ENCODE peak calls at places on chromosomes 11 and 22, in six cellular contexts. T is GM12878, S is HCT116, L is HepG2, F is K562, X is SK-N-SH. Z is an unnamed sample.
A peak's percentile ranks its signal among the peaks of the same experiment; 100 is the strongest.

GRCh38 chr22:37777122-37777687 is 30.5 kb upstream of the GCAT start:
- DNase-seq in T (peak; percentile 74), S (peak; percentile 84), L (peak; percentile 21), F (no peak), X (no peak), Z (no peak)

GRCh38 chr11:69401715-69402114 is 79.7 kb upstream of the LINC01488 start:
- DNase-seq in T (no peak), S (no peak), L (no peak), F (no peak), X (no peak), Z (no peak)

GRCh38 chr11:35980646-35981402 is 37.0 kb downstream of the LDLRAD3 start:
- DNase-seq in T (no peak), S (no peak), L (no peak), F (no peak), X (no peak), Z (no peak)

GRCh38 chr11:111105566-111105965 is 140.0 kb upstream of the POU2AF2 start:
- DNase-seq in T (no peak), S (no peak), L (no peak), F (no peak), X (no peak), Z (no peak)

GRCh38 chr22:32378703-32379272 is 21.1 kb downstream of the RFPL3 start:
- DNase-seq in T (no peak), S (peak; percentile 54), L (peak; percentile 51), F (peak; percentile 72), X (peak; percentile 80), Z (no peak)

GRCh38 chr11:133900176-133901105 is 55.1 kb upstream of the SPATA19 start:
- DNase-seq in T (no peak), S (no peak), L (no peak), F (no peak), X (no peak), Z (no peak)

GRCh38 chr11:75347781-75348613 is 3.5 kb downstream of the ARRB1 start:
- DNase-seq in T (no peak), S (no peak), L (peak; percentile 64), F (peak; percentile 26), X (peak; percentile 31), Z (no peak)

GRCh38 chr22:44994399-44995281 is 15.2 kb downstream of the PHF21B start:
- DNase-seq in T (no peak), S (no peak), L (no peak), F (no peak), X (peak; percentile 76), Z (no peak)

GRCh38 chr11:116580828-116581227 is 192.0 kb downstream of the BUD13 start:
- DNase-seq in T (no peak), S (no peak), L (no peak), F (no peak), X (no peak), Z (no peak)

GRCh38 chr22:41603873-41604332 is 14.3 kb upstream of the PMM1 start:
- DNase-seq in T (peak; percentile 91), S (no peak), L (no peak), F (peak; percentile 56), X (no peak), Z (no peak)

GRCh38 chr11:128964463-128964930 is 21.8 kb upstream of the TP53AIP1 start:
- DNase-seq in T (no peak), S (no peak), L (no peak), F (no peak), X (no peak), Z (no peak)

DNA sequence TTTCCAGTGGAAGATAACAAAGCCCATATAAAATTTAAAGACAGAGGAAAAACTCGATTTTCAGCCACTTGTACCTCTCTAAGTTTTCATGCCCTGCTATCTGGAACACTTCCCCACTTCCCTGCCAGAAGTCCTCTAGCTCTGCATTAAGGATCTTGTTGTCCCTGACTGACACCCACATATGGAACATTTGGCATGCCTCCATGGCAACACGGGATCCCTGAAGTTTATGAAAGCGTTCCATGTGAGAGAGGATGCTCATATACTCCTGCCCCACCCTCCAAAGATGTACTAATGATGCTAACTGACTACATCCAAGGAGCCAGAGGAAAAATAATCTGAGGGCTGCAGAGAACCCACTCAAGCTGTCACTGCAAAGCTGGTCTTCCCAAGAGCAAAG is 8.8 kb upstream of the C11orf91 start:
- DNase-seq in T (no peak), S (no peak), L (no peak), F (no peak), X (no peak), Z (no peak)
- TF ChIP-seq REST in T (no peak), S (no peak), L (no peak), F (no peak), X (no peak), Z (no peak)

GRCh38 chr22:26762503-26763170 is 105.2 kb downstream of the MIAT start:
- DNase-seq in T (no peak), S (no peak), L (no peak), F (no peak), X (no peak), Z (no peak)

GRCh38 chr22:26757496-26757895 is 100.1 kb downstream of the MIAT start:
- DNase-seq in T (no peak), S (no peak), L (no peak), F (no peak), X (no peak), Z (no peak)

GRCh38 chr22:26751217-26751616 is 93.8 kb downstream of the MIAT start:
- DNase-seq in T (no peak), S (no peak), L (no peak), F (no peak), X (no peak), Z (no peak)

GRCh38 chr22:26753125-26753862 is 95.9 kb downstream of the MIAT start:
- DNase-seq in T (no peak), S (no peak), L (no peak), F (no peak), X (no peak), Z (no peak)

GRCh38 chr22:26756675-26757293 is 99.4 kb downstream of the MIAT start:
- DNase-seq in T (no peak), S (peak; percentile 8), L (no peak), F (peak; percentile 82), X (peak; percentile 88), Z (no peak)
- TF ChIP-seq SIN3A in T (no peak), S (no peak), L (no peak), F (no peak), X (no peak), Z (no peak)

GRCh38 chr22:50248192-50249084 is 2.6 kb downstream of the HDAC10 start:
- DNase-seq in T (no peak), S (no peak), L (no peak), F (no peak), X (no peak), Z (no peak)

GRCh38 chr22:50247748-50248147 is 2.9 kb upstream of the TUBGCP6 start:
- DNase-seq in T (no peak), S (peak; percentile 64), L (no peak), F (no peak), X (peak; percentile 81), Z (no peak)

GRCh38 chr22:50250555-50251471 is at the start of gene HDAC10:
- DNase-seq in T (peak; percentile 40), S (no peak), L (peak; percentile 56), F (peak; percentile 78), X (peak; percentile 94), Z (no peak)

GRCh38 chr22:50250249-50250554 is 863 bp downstream of the HDAC10 start:
- DNase-seq in T (no peak), S (no peak), L (no peak), F (no peak), X (no peak), Z (no peak)

GRCh38 chr22:50249382-50250248 is 1.4 kb downstream of the HDAC10 start:
- DNase-seq in T (no peak), S (no peak), L (no peak), F (no peak), X (no peak), Z (no peak)
- H3K4me3 ChIP-seq in T (peak overlapping the region; percentile 98), S (peak overlapping the region; percentile 93), L (peak overlapping the region; percentile 92), F (no peak overlapping the region), X (peak overlapping the region; percentile 89), Z (peak overlapping the region; percentile 62)

DNA sequence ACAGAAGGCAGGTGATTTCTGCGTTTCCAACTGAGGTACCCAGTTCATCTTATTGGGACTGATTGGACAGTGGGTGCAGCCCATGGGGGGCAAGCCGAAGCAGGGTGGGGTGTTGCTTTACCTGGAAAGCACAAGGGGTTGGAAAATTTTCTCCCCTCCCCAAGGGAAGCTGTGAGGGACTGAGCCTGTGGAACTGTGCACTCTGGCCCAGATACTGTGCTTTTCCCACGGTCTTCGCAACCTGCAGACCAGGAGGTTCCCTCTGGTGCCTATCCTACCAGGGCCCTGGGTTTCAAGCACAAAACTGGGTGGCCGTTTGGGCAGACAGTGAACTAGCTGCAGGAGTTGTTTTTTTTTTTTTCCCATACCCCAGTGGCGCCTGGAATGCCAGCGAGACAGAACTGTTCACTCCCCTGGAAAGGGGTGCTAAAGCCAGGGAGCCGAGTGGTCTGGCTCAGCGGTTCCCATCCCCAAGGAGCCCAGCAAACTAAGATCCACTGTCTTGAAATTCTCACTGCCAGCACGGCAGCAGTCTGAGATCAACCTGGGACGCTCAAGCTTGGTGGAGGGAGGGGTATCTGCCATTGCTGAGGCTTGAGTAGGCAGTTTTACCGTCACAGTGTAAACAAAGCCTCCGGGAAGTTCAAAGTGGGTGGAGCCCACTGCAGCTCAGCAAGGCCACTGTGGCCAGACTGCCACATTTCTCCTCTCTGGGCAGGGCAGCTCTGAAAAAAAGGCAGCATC is 97.2 kb downstream of the JRKL start:
- DNase-seq in T (no peak), S (no peak), L (peak; percentile 84), F (no peak), X (no peak), Z (no peak)
- TF ChIP-seq REST in T (no peak), S (no peak), L (no peak), F (no peak), X (no peak), Z (no peak)

GRCh38 chr22:19056951-19057401 is 65.2 kb downstream of the DGCR2 start:
- DNase-seq in T (no peak), S (no peak), L (no peak), F (no peak), X (no peak), Z (no peak)

GRCh38 chr22:19058713-19059451 is 63.3 kb downstream of the DGCR2 start:
- DNase-seq in T (no peak), S (no peak), L (no peak), F (no peak), X (no peak), Z (no peak)

GRCh38 chr22:19055801-19056200 is 66.4 kb downstream of the DGCR2 start:
- DNase-seq in T (no peak), S (no peak), L (no peak), F (no peak), X (peak; percentile 6), Z (no peak)

GRCh38 chr22:19057999-19058491 is 64.2 kb downstream of the DGCR2 start:
- DNase-seq in T (no peak), S (no peak), L (no peak), F (no peak), X (no peak), Z (no peak)

DNA sequence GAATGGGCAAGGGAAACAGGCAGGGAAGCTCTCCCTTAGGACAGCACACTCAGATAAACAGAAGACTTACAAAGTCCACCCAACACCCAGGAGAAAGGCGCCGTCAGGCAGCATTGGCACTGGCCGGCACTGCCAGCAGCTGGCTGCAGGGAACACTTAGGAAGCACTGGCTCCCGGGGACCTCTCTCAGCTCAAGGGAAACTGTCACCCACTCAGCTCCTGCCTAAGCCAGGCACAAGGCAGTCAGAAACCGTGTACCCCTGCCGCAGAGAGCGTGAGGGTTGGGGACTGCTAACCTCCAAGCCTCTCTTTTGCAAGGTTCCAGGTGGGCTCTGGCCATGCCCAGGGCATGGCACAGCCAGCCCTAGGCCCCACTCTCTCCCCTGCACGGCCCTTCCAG is 64.7 kb downstream of the DGCR2 start:
- DNase-seq in T (no peak), S (no peak), L (no peak), F (no peak), X (no peak), Z (no peak)
- TF ChIP-seq SIN3A in T (no peak), S (no peak), L (no peak), F (no peak), X (no peak), Z (no peak)